ENCODE peak calls at places on chromosomes 1 and 21, in six cellular contexts. J is DND-41, D is tibial nerve, T is foreskin keratinocyte, H is upper lobe of right lung, K is hepatocyte. O is an unnamed sample.

GRCh38 chr1:62076286-62076685 is 118.4 kb upstream of the L1TD1 start:
- DNase-seq in J (no peak), D (no peak), T (peak; percentile 69), H (no peak), K (peak; percentile 14), O (no peak)

GRCh38 chr1:210907406-210907805 is 226.5 kb downstream of the KCNH1 start:
- DNase-seq in J (no peak), D (no peak), T (no peak), H (no peak), K (no peak), O (no peak)

GRCh38 chr1:201649776-201650607 is 111.1 kb downstream of the NAV1 start:
- DNase-seq in J (no peak), D (peak; percentile 63), T (peak; percentile 34), H (peak; percentile 88), K (peak; percentile 88), O (peak; percentile 61)

GRCh38 chr1:185059950-185060571 is 14.7 kb downstream of the RNF2 start:
- DNase-seq in J (no peak), D (no peak), T (no peak), H (no peak), K (no peak), O (no peak)

GRCh38 chr1:51621161-51621560 is 4.3 kb downstream of the OSBPL9 start:
- DNase-seq in J (no peak), D (no peak), T (no peak), H (no peak), K (no peak), O (no peak)

GRCh38 chr21:29501451-29501850 is 202.7 kb downstream of the BACH1 start:
- DNase-seq in J (no peak), D (no peak), T (no peak), H (no peak), K (no peak), O (no peak)

GRCh38 chr1:226531360-226532093 is 17.0 kb upstream of the STUM start:
- DNase-seq in J (no peak), D (no peak), T (no peak), H (no peak), K (no peak), O (no peak)

GRCh38 chr1:52662645-52663313 is 29.8 kb downstream of the SHISAL2A start:
- DNase-seq in J (no peak), D (no peak), T (peak; percentile 75), H (no peak), K (peak; percentile 84), O (peak; percentile 19)

GRCh38 chr1:170967042-170967910 is 31.9 kb downstream of the MROH9 start:
- DNase-seq in J (peak; percentile 10), D (no peak), T (peak; percentile 22), H (no peak), K (peak; percentile 63), O (no peak)

GRCh38 chr1:189654906-189655305 is 822.8 kb downstream of the BRINP3 start:
- DNase-seq in J (no peak), D (no peak), T (no peak), H (no peak), K (peak; percentile 9), O (no peak)

GRCh38 chr1:211613108-211613947 is 34.4 kb upstream of the SLC30A1 start:
- DNase-seq in J (no peak), D (peak; percentile 68), T (peak; percentile 67), H (peak; percentile 79), K (peak; percentile 88), O (no peak)

GRCh38 chr1:30342535-30343141 is 380.7 kb downstream of the MATN1 start:
- DNase-seq in J (no peak), D (no peak), T (no peak), H (no peak), K (no peak), O (no peak)

GRCh38 chr21:38478782-38479181 is 19.5 kb downstream of the ERG start:
- DNase-seq in J (no peak), D (no peak), T (peak; percentile 96), H (no peak), K (no peak), O (no peak)

GRCh38 chr1:24418898-24419628 is 3.5 kb downstream of the NIPAL3 start:
- DNase-seq in J (no peak), D (no peak), T (peak; percentile 75), H (peak; percentile 85), K (no peak), O (no peak)

GRCh38 chr1:173103006-173103405 is 52.3 kb upstream of the TNFSF18 start:
- DNase-seq in J (peak; percentile 7), D (no peak), T (no peak), H (no peak), K (no peak), O (no peak)

GRCh38 chr1:228141871-228142615 is 2.0 kb downstream of the GUK1 start:
- DNase-seq in J (peak; percentile 78), D (peak; percentile 13), T (no peak), H (no peak), K (no peak), O (no peak)

GRCh38 chr1:109901508-109902145 is 9.0 kb upstream of the CSF1 start:
- DNase-seq in J (no peak), D (no peak), T (no peak), H (peak; percentile 82), K (peak; percentile 77), O (no peak)

GRCh38 chr1:36322085-36322785 is 1.2 kb downstream of the EVA1B start:
- DNase-seq in J (no peak), D (no peak), T (no peak), H (no peak), K (no peak), O (no peak)

GRCh38 chr1:29279896-29280779 is 43.8 kb downstream of the PTPRU start:
- DNase-seq in J (no peak), D (no peak), T (no peak), H (no peak), K (no peak), O (no peak)

GRCh38 chr1:87598429-87598828 is 269.7 kb downstream of the LMO4 start:
- DNase-seq in J (no peak), D (no peak), T (no peak), H (no peak), K (no peak), O (peak; percentile 19)

GRCh38 chr1:229377429-229377828 is 34.6 kb upstream of the CCSAP start:
- DNase-seq in J (no peak), D (no peak), T (no peak), H (no peak), K (no peak), O (no peak)

GRCh38 chr21:39373634-39374033 is 24.7 kb upstream of the HMGN1 start:
- DNase-seq in J (no peak), D (no peak), T (no peak), H (no peak), K (peak; percentile 69), O (peak; percentile 23)

GRCh38 chr1:229664133-229664689 is 38.2 kb downstream of the URB2 start:
- DNase-seq in J (peak; percentile 76), D (no peak), T (peak; percentile 74), H (no peak), K (peak; percentile 25), O (no peak)

GRCh38 chr1:54564312-54565112 is 16.5 kb downstream of the ACOT11 start:
- DNase-seq in J (no peak), D (no peak), T (no peak), H (peak; percentile 87), K (peak; percentile 84), O (no peak)

GRCh38 chr1:151832318-151832984 is 849 bp upstream of the RORC start:
- DNase-seq in J (no peak), D (no peak), T (no peak), H (peak; percentile 95), K (peak; percentile 52), O (no peak)

GRCh38 chr1:159612211-159612885 is 24.7 kb downstream of the APCS start:
- DNase-seq in J (no peak), D (no peak), T (no peak), H (no peak), K (no peak), O (no peak)

GRCh38 chr1:58584082-58584895 is 7.2 kb upstream of the TACSTD2 start:
- DNase-seq in J (no peak), D (peak; percentile 50), T (peak; percentile 97), H (peak; percentile 78), K (peak; percentile 66), O (no peak)

GRCh38 chr1:201422436-201423030 is 1.0 kb upstream of the TNNI1 start:
- DNase-seq in J (no peak), D (no peak), T (no peak), H (no peak), K (no peak), O (no peak)

GRCh38 chr1:239987103-239987745 is 104.5 kb upstream of the FMN2 start:
- DNase-seq in J (peak; percentile 28), D (peak; percentile 24), T (no peak), H (no peak), K (peak; percentile 72), O (peak; percentile 26)

GRCh38 chr1:206878456-206878855 is 13.0 kb downstream of the IL20 start:
- DNase-seq in J (no peak), D (no peak), T (no peak), H (no peak), K (no peak), O (no peak)
- TF ChIP-seq CTCF in J (peak; percentile 37), D (no peak), T (peak; percentile 56), H (no peak), K (no peak), O (peak; percentile 29)

GRCh38 chr1:60132985-60133673 is 59.6 kb upstream of the C1orf87 start:
- DNase-seq in J (no peak), D (no peak), T (no peak), H (no peak), K (peak; percentile 11), O (no peak)

GRCh38 chr1:60126733-60127132 is 53.2 kb upstream of the C1orf87 start:
- DNase-seq in J (no peak), D (no peak), T (no peak), H (no peak), K (no peak), O (no peak)

GRCh38 chr1:60130703-60131102 is 57.1 kb upstream of the C1orf87 start:
- DNase-seq in J (no peak), D (no peak), T (no peak), H (no peak), K (no peak), O (no peak)

GRCh38 chr1:60132108-60132507 is 58.5 kb upstream of the C1orf87 start:
- DNase-seq in J (no peak), D (no peak), T (no peak), H (no peak), K (no peak), O (no peak)

DNA sequence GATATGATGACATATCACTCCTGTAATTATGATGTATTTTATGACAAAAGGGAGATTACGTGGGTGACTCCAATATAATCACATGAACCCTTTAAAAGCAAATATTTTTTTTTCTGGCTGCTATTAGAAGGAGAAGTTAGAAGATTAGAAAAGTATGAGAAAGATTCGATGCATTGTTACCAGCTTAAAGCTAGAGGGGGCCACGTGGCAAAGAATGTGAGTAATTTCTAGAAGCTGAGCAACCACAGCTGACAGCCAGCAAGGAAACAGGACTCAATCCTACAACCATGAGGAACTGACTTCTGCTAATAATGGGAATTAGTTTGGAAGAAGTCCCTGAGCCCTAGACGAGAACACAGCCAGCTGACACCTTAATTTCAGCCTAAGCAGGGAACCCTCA is 56.3 kb upstream of the C1orf87 start:
- DNase-seq in J (no peak), D (no peak), T (no peak), H (no peak), K (no peak), O (no peak)
- TF ChIP-seq CTCF in J (no peak), D (no peak), T (no peak), H (no peak), K (no peak), O (no peak)

GRCh38 chr1:44170281-44170823 is 28.9 kb upstream of the KLF18 start:
- DNase-seq in J (no peak), D (no peak), T (no peak), H (no peak), K (no peak), O (no peak)
- TF ChIP-seq CTCF in J (no peak), D (no peak), T (peak; percentile 12), H (no peak), K (no peak), O (no peak)

GRCh38 chr1:154992721-154993571 is 440 bp upstream of the LENEP start:
- DNase-seq in J (no peak), D (no peak), T (no peak), H (peak; percentile 42), K (no peak), O (no peak)
- TF ChIP-seq CTCF in J (peak; percentile 54), D (no peak), T (peak; percentile 39), H (no peak), K (no peak), O (no peak)

O was measured in endothelial cell.